ENCODE peak calls at places on chromosomes 1 and 21, in four cellular contexts. One of them, this sample, is unnamed.

GRCh38 chr1:29245876-29246275 is 9.6 kb downstream of the PTPRU start:
- DNase-seq in IMR-90: peak; percentile 53
- DNase-seq in fibroblast of lung: peak; percentile 45
- DNase-seq in DND-41: peak; percentile 50
- DNase-seq in this sample: peak; percentile 29

GRCh38 chr1:201480231-201481003 is 11.4 kb upstream of the PHLDA3 start:
- DNase-seq in IMR-90: no peak
- DNase-seq in fibroblast of lung: peak; percentile 55
- DNase-seq in DND-41: peak; percentile 23
- DNase-seq in this sample: peak; percentile 92

GRCh38 chr1:112457241-112457640 is 51.5 kb upstream of the WNT2B start:
- DNase-seq in IMR-90: peak; percentile 94
- DNase-seq in fibroblast of lung: peak; percentile 51
- DNase-seq in DND-41: no peak
- DNase-seq in this sample: no peak

GRCh38 chr1:230186003-230186863 is 119.2 kb downstream of the GALNT2 start:
- DNase-seq in IMR-90: peak; percentile 93
- DNase-seq in fibroblast of lung: peak; percentile 91
- DNase-seq in DND-41: no peak
- DNase-seq in this sample: no peak

GRCh38 chr21:37546949-37547614 is 180.5 kb downstream of the DYRK1A start:
- DNase-seq in IMR-90: no peak
- DNase-seq in fibroblast of lung: peak; percentile 70
- DNase-seq in DND-41: no peak
- DNase-seq in this sample: no peak

GRCh38 chr1:192811594-192812239 is 2.9 kb downstream of the RGS2 start:
- DNase-seq in IMR-90: peak; percentile 5
- DNase-seq in fibroblast of lung: no peak
- DNase-seq in DND-41: no peak
- DNase-seq in this sample: no peak

GRCh38 chr1:93521618-93522017 is 73.7 kb downstream of the FNBP1L start:
- DNase-seq in IMR-90: no peak
- DNase-seq in fibroblast of lung: no peak
- DNase-seq in DND-41: no peak
- DNase-seq in this sample: no peak

GRCh38 chr1:9279172-9279840 is 13.4 kb upstream of the SPSB1 start:
- DNase-seq in IMR-90: peak; percentile 55
- DNase-seq in fibroblast of lung: peak; percentile 60
- DNase-seq in DND-41: peak; percentile 91
- DNase-seq in this sample: no peak

GRCh38 chr1:204266504-204267034 is 52.8 kb upstream of the GOLT1A start:
- DNase-seq in IMR-90: no peak
- DNase-seq in fibroblast of lung: no peak
- DNase-seq in DND-41: no peak
- DNase-seq in this sample: no peak

GRCh38 chr1:223535261-223535778 is 130.2 kb downstream of the CAPN8 start:
- DNase-seq in IMR-90: no peak
- DNase-seq in fibroblast of lung: no peak
- DNase-seq in DND-41: no peak
- DNase-seq in this sample: no peak

GRCh38 chr1:234528073-234528865 is 49.3 kb upstream of the TARBP1 start:
- DNase-seq in IMR-90: no peak
- DNase-seq in fibroblast of lung: no peak
- DNase-seq in DND-41: no peak
- DNase-seq in this sample: no peak

GRCh38 chr21:27154451-27155129 is 187.7 kb upstream of the ADAMTS5 start:
- DNase-seq in IMR-90: peak; percentile 12
- DNase-seq in fibroblast of lung: no peak
- DNase-seq in DND-41: no peak
- DNase-seq in this sample: no peak

GRCh38 chr1:23619299-23620188 is 60.2 kb upstream of the ID3 start:
- DNase-seq in IMR-90: peak; percentile 13
- DNase-seq in fibroblast of lung: peak; percentile 24
- DNase-seq in DND-41: peak; percentile 82
- DNase-seq in this sample: peak; percentile 91

GRCh38 chr1:201646623-201647022 is 107.7 kb downstream of the NAV1 start:
- DNase-seq in IMR-90: no peak
- DNase-seq in fibroblast of lung: no peak
- DNase-seq in DND-41: no peak
- DNase-seq in this sample: no peak

GRCh38 chr1:246157516-246157915 is 349.6 kb downstream of the SMYD3 start:
- DNase-seq in IMR-90: no peak
- DNase-seq in fibroblast of lung: no peak
- DNase-seq in DND-41: no peak
- DNase-seq in this sample: no peak

GRCh38 chr21:36504067-36505058 is 24.4 kb upstream of the CLDN14 start:
- DNase-seq in IMR-90: peak; percentile 68
- DNase-seq in fibroblast of lung: peak; percentile 36
- DNase-seq in DND-41: peak; percentile 50
- DNase-seq in this sample: peak; percentile 78

GRCh38 chr1:219177363-219177762 is 3.7 kb downstream of the LYPLAL1 start:
- DNase-seq in IMR-90: no peak
- DNase-seq in fibroblast of lung: peak; percentile 40
- DNase-seq in DND-41: no peak
- DNase-seq in this sample: no peak

GRCh38 chr1:219174672-219175564 is 1.2 kb downstream of the LYPLAL1 start:
- DNase-seq in IMR-90: peak; percentile 90
- DNase-seq in fibroblast of lung: peak; percentile 95
- DNase-seq in DND-41: peak; percentile 44
- DNase-seq in this sample: peak; percentile 15

GRCh38 chr1:219177940-219178339 is 4.3 kb downstream of the LYPLAL1 start:
- DNase-seq in IMR-90: no peak
- DNase-seq in fibroblast of lung: no peak
- DNase-seq in DND-41: no peak
- DNase-seq in this sample: no peak

GRCh38 chr1:219173758-219174671 is at the start of gene LYPLAL1:
- DNase-seq in IMR-90: peak; percentile 89
- DNase-seq in fibroblast of lung: peak; percentile 82
- DNase-seq in DND-41: peak; percentile 89
- DNase-seq in this sample: peak; percentile 96

DNA sequence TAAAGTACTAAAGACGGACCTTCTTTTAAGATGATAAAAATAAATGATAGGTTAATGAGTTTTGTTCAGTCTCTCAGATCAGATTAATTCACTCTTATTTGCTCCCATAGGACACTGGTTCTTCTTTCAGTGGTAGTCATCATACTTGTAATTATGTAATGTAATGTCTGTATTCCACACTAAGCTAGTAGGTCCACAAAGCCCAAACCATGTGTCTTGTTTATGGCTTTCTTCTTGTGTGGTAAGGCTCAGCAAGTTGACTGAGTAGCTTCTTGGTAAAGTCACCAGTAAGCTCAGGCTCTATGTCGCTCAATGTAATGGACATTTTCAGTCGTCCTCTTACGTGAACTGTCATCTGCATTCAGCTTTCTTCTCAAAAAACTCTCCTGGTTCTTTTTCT is 2.5 kb downstream of the LYPLAL1 start:
- DNase-seq in IMR-90: no peak
- DNase-seq in fibroblast of lung: no peak
- DNase-seq in DND-41: no peak
- DNase-seq in this sample: no peak
- TF ChIP-seq CTCF in IMR-90: no peak
- TF ChIP-seq CTCF in fibroblast of lung: no peak
- TF ChIP-seq CTCF in DND-41: no peak
- TF ChIP-seq CTCF in this sample: no peak

GRCh38 chr1:6185151-6185550 is 5.0 kb upstream of the CHD5 start:
- DNase-seq in IMR-90: peak; percentile 82
- DNase-seq in fibroblast of lung: peak; percentile 86
- DNase-seq in DND-41: no peak
- DNase-seq in this sample: no peak
- H4K20me1 ChIP-seq in IMR-90: peaks cover 60% of the 10 kb centered on the region
- H4K20me1 ChIP-seq in fibroblast of lung: no peaks in the 10 kb centered on the region
- H4K20me1 ChIP-seq in DND-41: peaks cover 65% of the 10 kb centered on the region
- H4K20me1 ChIP-seq in this sample: peaks cover 36% of the 10 kb centered on the region

GRCh38 chr1:179252606-179253005 is 23.1 kb upstream of the ABL2 start:
- DNase-seq in IMR-90: no peak
- DNase-seq in fibroblast of lung: no peak
- DNase-seq in DND-41: no peak
- DNase-seq in this sample: no peak

GRCh38 chr1:179253286-179253972 is 24.0 kb upstream of the ABL2 start:
- DNase-seq in IMR-90: peak; percentile 41
- DNase-seq in fibroblast of lung: peak; percentile 81
- DNase-seq in DND-41: no peak
- DNase-seq in this sample: no peak

GRCh38 chr1:179247923-179248322 is 18.4 kb upstream of the ABL2 start:
- DNase-seq in IMR-90: no peak
- DNase-seq in fibroblast of lung: no peak
- DNase-seq in DND-41: no peak
- DNase-seq in this sample: no peak

GRCh38 chr1:179251675-179252074 is 22.2 kb upstream of the ABL2 start:
- DNase-seq in IMR-90: peak; percentile 67
- DNase-seq in fibroblast of lung: peak; percentile 50
- DNase-seq in DND-41: no peak
- DNase-seq in this sample: no peak
- TF ChIP-seq CTCF in IMR-90: peak; percentile 68
- TF ChIP-seq CTCF in fibroblast of lung: peak; percentile 50
- TF ChIP-seq CTCF in DND-41: peak; percentile 53
- TF ChIP-seq CTCF in this sample: peak; percentile 42

GRCh38 chr1:2530501-2531361 is 668 bp upstream of the HES5 start:
- DNase-seq in IMR-90: no peak
- DNase-seq in fibroblast of lung: no peak
- DNase-seq in DND-41: no peak
- DNase-seq in this sample: no peak
- H4K20me1 ChIP-seq in IMR-90: peaks cover 3% of the 10 kb centered on the region
- H4K20me1 ChIP-seq in fibroblast of lung: no peaks in the 10 kb centered on the region
- H4K20me1 ChIP-seq in DND-41: peaks cover 24% of the 10 kb centered on the region
- H4K20me1 ChIP-seq in this sample: no peaks in the 10 kb centered on the region

GRCh38 chr1:15957221-15958090 is 18.4 kb downstream of the ZBTB17 start:
- DNase-seq in IMR-90: no peak
- DNase-seq in fibroblast of lung: no peak
- DNase-seq in DND-41: no peak
- DNase-seq in this sample: no peak
- TF ChIP-seq CTCF in IMR-90: peak; percentile 25
- TF ChIP-seq CTCF in fibroblast of lung: no peak
- TF ChIP-seq CTCF in DND-41: no peak
- TF ChIP-seq CTCF in this sample: peak; percentile 15

DNA sequence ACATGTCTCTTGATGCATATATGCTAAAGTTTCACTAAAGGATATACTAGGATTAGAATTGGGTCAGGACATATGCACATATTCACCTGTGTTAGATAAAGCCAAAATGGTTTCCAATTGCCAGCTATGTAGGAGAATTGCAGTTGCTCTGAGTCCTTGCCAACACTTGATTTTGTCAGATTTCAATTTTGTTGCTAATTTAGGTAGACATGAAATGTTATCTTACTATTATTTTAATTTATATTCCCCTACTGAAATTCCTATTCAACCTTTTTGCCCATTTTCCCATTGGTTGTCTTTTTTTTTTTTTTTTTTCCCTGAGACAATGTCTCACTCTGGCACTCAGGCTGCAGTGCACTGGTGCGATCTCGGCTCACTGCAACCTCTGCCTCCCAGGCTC is 13.4 kb downstream of the HDAC1 start:
- DNase-seq in IMR-90: no peak
- DNase-seq in fibroblast of lung: no peak
- DNase-seq in DND-41: no peak
- DNase-seq in this sample: no peak
- H4K20me1 ChIP-seq in IMR-90: peaks cover 25% of the 10 kb centered on the region
- H4K20me1 ChIP-seq in fibroblast of lung: no peaks in the 10 kb centered on the region
- H4K20me1 ChIP-seq in DND-41: peaks cover 41% of the 10 kb centered on the region
- H4K20me1 ChIP-seq in this sample: no peaks in the 10 kb centered on the region

This sample was measured in MM.1S.